ENCODE peak calls at places on chromosomes 2 and 18, in five cellular contexts. G is CD8-positive, alpha-beta T cell; L is pancreas; X is stomach; C is epithelial cell of esophagus. F is an unnamed sample.

GRCh38 chr2:3535794-3536681 is 16.7 kb upstream of the ADI1 start:
- DNase-seq in G (no peak), L (peak), X (peak), C (peak), F (no peak)

GRCh38 chr2:235414422-235414821 is 79.4 kb upstream of the AGAP1 start:
- DNase-seq in G (no peak), L (peak), X (peak), C (no peak), F (no peak)

GRCh38 chr2:70655786-70656185 is 102.2 kb upstream of the TGFA start:
- DNase-seq in G (no peak), L (no peak), X (no peak), C (no peak), F (no peak)

GRCh38 chr2:207734636-207735512 is 23.4 kb downstream of the CCNYL1 start:
- DNase-seq in G (no peak), L (no peak), X (no peak), C (no peak), F (no peak)

GRCh38 chr2:68390114-68390513 is 25.0 kb downstream of the PLEK start:
- DNase-seq in G (no peak), L (no peak), X (no peak), C (no peak), F (no peak)

GRCh38 chr2:15784106-15784885 is 156.1 kb upstream of the MYCN start:
- DNase-seq in G (no peak), L (no peak), X (no peak), C (no peak), F (no peak)

GRCh38 chr2:28347596-28347995 is 45.1 kb upstream of the FOSL2 start:
- DNase-seq in G (no peak), L (no peak), X (no peak), C (no peak), F (no peak)

GRCh38 chr18:63974991-63975390 is 5.1 kb downstream of the SERPINB8 start:
- DNase-seq in G (no peak), L (no peak), X (no peak), C (peak), F (no peak)

GRCh38 chr2:179355881-179356280 is 91.2 kb upstream of the SESTD1 start:
- DNase-seq in G (no peak), L (no peak), X (no peak), C (peak), F (no peak)

GRCh38 chr2:235550946-235551345 is 57.1 kb downstream of the AGAP1 start:
- DNase-seq in G (no peak), L (no peak), X (no peak), C (no peak), F (no peak)

GRCh38 chr2:20728114-20728758 is 61.3 kb downstream of the GDF7 start:
- DNase-seq in G (no peak), L (no peak), X (no peak), C (peak), F (no peak)

GRCh38 chr18:10202947-10203346 is 251.5 kb upstream of the APCDD1 start:
- DNase-seq in G (no peak), L (no peak), X (no peak), C (no peak), F (no peak)

GRCh38 chr2:119756837-119757236 is 2.9 kb upstream of the PTPN4 start:
- DNase-seq in G (no peak), L (peak), X (peak), C (peak), F (no peak)

GRCh38 chr2:160194946-160195345 is 5.1 kb downstream of the ITGB6 start:
- DNase-seq in G (no peak), L (no peak), X (no peak), C (no peak), F (no peak)

GRCh38 chr18:9629709-9630108 is 15.3 kb upstream of the PPP4R1 start:
- DNase-seq in G (no peak), L (no peak), X (no peak), C (no peak), F (no peak)

GRCh38 chr2:66446178-66446860 is 11.4 kb downstream of the MEIS1 start:
- DNase-seq in G (no peak), L (peak), X (no peak), C (peak), F (no peak)

GRCh38 chr2:61193670-61194561 is 31.9 kb downstream of the C2orf74 start:
- DNase-seq in G (no peak), L (no peak), X (no peak), C (peak), F (no peak)

GRCh38 chr2:237639441-237640220 is 12.2 kb downstream of the LRRFIP1 start:
- DNase-seq in G (no peak), L (no peak), X (no peak), C (no peak), F (no peak)

GRCh38 chr2:140085674-140086073 is 1305.5 kb upstream of the NXPH2 start:
- DNase-seq in G (no peak), L (no peak), X (no peak), C (peak), F (no peak)
- TF ChIP-seq CTCF in G (no peak), L (no peak), X (no peak), C (no peak), F (peak)

DNA sequence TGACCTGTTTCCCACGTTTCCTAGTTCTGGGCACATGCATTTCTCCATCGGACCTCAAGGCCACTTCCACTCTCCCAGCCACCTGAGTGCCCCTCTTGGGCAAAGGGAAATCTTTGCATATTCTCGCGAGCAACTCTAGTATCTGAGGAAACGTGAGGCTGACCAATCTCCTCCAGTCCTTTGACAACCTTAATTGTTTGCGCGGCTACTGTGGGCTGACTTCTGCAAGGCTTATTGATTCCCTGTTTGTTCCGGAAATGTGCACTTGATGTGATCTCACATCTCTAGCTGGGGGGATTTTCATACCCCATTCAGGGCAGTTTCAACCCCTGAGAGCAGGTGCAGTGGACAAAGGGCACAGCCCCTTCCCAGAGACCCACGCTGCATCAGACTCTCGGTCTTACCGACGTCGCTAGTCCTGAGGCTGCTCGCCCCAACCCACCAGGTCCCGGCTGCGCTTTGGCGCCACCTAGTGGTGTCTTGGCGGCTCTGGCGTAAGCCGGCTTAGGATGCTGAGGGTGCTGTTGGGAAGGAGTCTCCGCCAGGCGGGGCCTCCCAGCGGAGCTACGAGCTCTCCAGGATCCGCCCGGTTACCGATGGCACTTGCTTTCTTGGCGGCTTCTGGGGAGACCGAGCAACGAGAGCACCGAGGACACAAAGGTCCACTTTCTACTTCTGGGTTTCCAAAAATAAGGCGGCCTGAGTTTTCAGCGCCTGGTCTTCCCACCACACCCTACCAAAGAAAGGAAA is 24.8 kb upstream of the SPR start:
- DNase-seq in G (peak), L (peak), X (peak), C (peak), F (peak)
- H3K4me3 ChIP-seq in G (peak), L (peak), X (peak), C (peak), F (peak)

GRCh38 chr2:134777593-134777992 is 58.8 kb upstream of the TMEM163 start:
- DNase-seq in G (no peak), L (no peak), X (no peak), C (no peak), F (no peak)

GRCh38 chr2:134780977-134781376 is 57.4 kb upstream of the ACMSD start:
- DNase-seq in G (no peak), L (no peak), X (no peak), C (no peak), F (no peak)

GRCh38 chr2:134776836-134777235 is 58.0 kb upstream of the TMEM163 start:
- DNase-seq in G (no peak), L (no peak), X (no peak), C (no peak), F (no peak)

GRCh38 chr2:134774786-134775641 is 56.2 kb upstream of the TMEM163 start:
- DNase-seq in G (no peak), L (no peak), X (peak), C (peak), F (no peak)

GRCh38 chr2:134778372-134778771 is 59.6 kb upstream of the TMEM163 start:
- DNase-seq in G (no peak), L (no peak), X (peak), C (no peak), F (no peak)
- TF ChIP-seq CTCF in G (no peak), L (peak), X (no peak), C (no peak), F (peak)

DNA sequence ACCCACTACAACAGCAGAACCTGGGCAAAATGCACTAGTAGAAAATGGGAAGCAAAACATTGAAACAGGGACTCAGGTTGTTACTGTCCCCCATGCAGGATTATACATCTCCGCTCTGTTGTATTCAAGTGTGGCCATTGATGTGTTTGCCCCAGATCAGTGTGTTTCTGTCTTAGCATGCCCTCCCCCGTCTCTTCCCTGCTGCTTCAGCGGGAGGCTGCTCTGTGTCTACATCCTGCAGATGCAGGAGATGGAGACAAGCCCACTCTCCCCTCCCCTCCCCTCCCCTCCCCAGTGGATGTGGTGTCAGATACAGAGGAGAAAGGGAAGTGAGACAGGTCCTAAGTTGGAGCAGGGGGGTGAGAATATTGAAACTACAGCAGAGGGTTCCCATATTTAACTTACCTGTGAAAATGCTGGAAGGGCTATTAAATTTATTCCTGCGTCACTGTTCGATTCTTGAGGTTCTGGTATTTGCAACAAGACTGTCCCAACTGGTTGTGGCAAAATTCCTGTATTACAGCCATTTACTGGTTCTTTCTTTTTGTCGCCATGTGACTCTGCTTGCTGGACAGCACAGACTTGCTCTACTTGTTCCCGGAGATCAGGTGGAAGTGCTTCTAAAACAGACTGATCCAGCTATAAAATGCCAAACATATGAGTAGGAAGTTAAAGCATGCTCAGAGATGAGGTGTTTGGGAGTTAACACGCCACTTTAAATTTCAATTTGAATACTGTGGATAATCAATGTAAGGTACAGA is 67.0 kb downstream of the EIF5B start:
- DNase-seq in G (no peak), L (no peak), X (no peak), C (peak), F (peak)
- H3K4me3 ChIP-seq in G (no peak), L (no peak), X (no peak), C (no peak), F (peak)

GRCh38 chr2:58851598-58851997 is 610.5 kb upstream of the FANCL start:
- DNase-seq in G (no peak), L (no peak), X (no peak), C (no peak), F (no peak)
- TF ChIP-seq CTCF in G (no peak), L (no peak), X (no peak), C (no peak), F (no peak)

GRCh38 chr2:167729911-167730310 is 517.5 kb downstream of the STK39 start:
- DNase-seq in G (no peak), L (no peak), X (no peak), C (no peak), F (no peak)

GRCh38 chr2:167733750-167734149 is 513.6 kb downstream of the STK39 start:
- DNase-seq in G (no peak), L (no peak), X (no peak), C (no peak), F (peak)

GRCh38 chr2:167726788-167727187 is 520.6 kb downstream of the STK39 start:
- DNase-seq in G (no peak), L (no peak), X (no peak), C (no peak), F (no peak)

DNA sequence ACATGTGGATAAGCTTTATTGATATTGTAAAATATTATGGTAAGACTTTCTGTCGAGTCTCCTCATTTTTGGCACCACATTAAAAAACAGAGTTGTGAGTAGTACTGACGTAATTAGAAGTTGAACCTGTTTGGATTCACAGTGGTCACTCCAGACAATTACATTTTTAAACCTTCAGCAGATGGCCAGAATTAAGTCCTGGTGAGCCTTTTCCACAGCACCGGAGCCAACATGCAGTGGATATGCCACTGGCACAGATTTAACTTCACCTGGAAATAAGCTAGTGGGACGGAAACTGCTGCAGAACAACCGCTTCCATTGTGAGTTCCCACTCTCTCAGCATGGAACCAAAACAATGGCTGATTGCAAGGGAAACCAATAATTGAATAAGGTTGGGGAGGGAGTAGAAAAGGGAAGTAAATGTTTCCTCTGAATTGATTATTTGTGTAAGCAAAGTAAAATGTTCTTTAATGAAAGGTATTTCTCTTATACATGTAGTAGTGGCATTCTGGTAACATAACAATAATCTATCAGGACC is 515.1 kb downstream of the STK39 start:
- DNase-seq in G (no peak), L (no peak), X (no peak), C (no peak), F (no peak)
- H3K4me3 ChIP-seq in G (no peak), L (no peak), X (no peak), C (no peak), F (no peak)

GRCh38 chr18:47719096-47719780 is 211.2 kb downstream of the SMAD2 start:
- DNase-seq in G (no peak), L (no peak), X (no peak), C (no peak), F (no peak)
- TF ChIP-seq CTCF in G (no peak), L (no peak), X (no peak), C (no peak), F (no peak)

DNA sequence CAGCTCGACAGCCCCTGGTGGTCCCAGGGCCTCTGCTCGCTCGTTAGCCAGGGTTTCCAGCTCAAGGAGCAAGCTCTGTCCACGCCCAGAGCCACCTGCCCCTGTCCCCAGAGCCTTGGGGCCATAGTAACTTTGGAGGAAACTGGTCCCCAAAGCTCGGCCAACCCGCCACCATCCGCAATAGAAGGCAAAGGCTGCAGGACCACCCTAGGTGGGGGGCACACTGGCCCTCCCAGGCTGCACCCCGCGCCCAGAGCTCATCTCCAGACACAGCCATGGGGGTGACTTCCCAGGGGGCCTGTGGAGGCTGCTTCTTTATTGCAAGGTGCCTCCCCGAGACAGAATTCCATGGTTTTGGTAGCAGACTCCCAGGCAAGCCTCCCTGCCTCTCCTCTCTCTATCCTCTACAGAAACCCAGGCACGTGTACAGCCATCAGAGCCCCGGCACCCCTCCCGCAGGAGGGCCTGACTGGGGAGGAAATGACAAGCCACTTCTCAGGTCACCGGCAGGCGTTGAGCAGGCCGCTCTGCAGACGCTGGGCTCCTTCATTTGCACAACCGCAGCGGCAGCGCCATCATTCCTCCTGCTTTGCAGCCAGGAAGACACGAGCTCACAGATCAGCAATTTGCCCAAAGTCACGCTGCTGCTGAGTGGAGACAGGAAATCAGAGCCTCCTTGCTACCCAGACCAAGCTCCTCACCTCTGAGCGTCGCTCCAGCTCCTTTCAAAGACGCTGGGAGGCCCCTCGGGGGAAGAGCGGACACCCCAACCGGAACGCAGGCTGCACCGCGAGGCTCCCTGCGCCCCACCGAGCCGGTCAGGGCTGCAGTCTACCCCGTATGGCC is 80.2 kb downstream of the NDUFA10 start:
- DNase-seq in G (peak), L (no peak), X (no peak), C (no peak), F (no peak)
- H3K4me3 ChIP-seq in G (peak), L (no peak), X (no peak), C (no peak), F (no peak)

DNA sequence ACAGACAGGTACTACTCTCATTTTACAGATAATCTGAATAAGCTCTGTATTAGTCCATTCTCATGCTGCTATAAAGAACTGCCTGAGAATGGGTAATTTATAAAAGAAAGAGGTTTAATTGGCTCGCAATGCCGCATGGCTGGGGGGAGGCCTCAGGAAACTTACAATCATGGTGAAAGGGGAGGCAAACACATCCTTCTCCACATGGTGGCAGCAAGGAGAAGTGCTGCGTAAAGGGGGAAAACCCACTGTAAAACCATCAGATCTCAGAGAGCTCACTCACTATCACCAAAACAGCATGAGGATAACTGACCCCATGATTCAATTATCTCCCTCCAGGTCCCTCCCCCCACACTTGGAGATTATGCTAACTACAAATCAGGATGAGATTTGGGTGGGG is 254.4 kb downstream of the KCNE4 start:
- DNase-seq in G (no peak), L (no peak), X (no peak), C (peak), F (no peak)
- TF ChIP-seq CTCF in G (no peak), L (no peak), X (no peak), C (peak), F (peak)

GRCh38 chr2:217289153-217289908 is 429.5 kb upstream of the TNP1 start:
- DNase-seq in G (no peak), L (no peak), X (no peak), C (no peak), F (no peak)
- H3K4me3 ChIP-seq in G (no peak), L (no peak), X (no peak), C (no peak), F (no peak)

F was measured in LNCaP clone FGC.